ENCODE peak calls at places on chromosome 5, in four cellular contexts. One of them, this sample, is unnamed.

GRCh38 chr5:81971086-81971693 is 633 bp upstream of the ATG10 start:
- DNase-seq in PC-9: peak; percentile 1
- DNase-seq in HCT116: no peak
- DNase-seq in caudate nucleus: no peak
- DNase-seq in this sample: no peak

GRCh38 chr5:140311011-140311467 is 8.1 kb upstream of the PFDN1 start:
- DNase-seq in PC-9: no peak
- DNase-seq in HCT116: no peak
- DNase-seq in caudate nucleus: no peak
- DNase-seq in this sample: no peak

GRCh38 chr5:37111426-37112382 is 137.5 kb downstream of the CPLANE1 start:
- DNase-seq in PC-9: no peak
- DNase-seq in HCT116: no peak
- DNase-seq in caudate nucleus: no peak
- DNase-seq in this sample: no peak

GRCh38 chr5:143921525-143922311 is 109.8 kb downstream of the HMHB1 start:
- DNase-seq in PC-9: peak; percentile 37
- DNase-seq in HCT116: no peak
- DNase-seq in caudate nucleus: no peak
- DNase-seq in this sample: no peak

GRCh38 chr5:133754575-133755169 is 142.3 kb upstream of the FSTL4 start:
- DNase-seq in PC-9: peak; percentile 12
- DNase-seq in HCT116: peak; percentile 26
- DNase-seq in caudate nucleus: no peak
- DNase-seq in this sample: no peak

GRCh38 chr5:52799358-52799982 is 11.8 kb downstream of the ITGA1 start:
- DNase-seq in PC-9: peak; percentile 46
- DNase-seq in HCT116: no peak
- DNase-seq in caudate nucleus: no peak
- DNase-seq in this sample: no peak

GRCh38 chr5:96533371-96533770 is 100.3 kb upstream of the PCSK1 start:
- DNase-seq in PC-9: no peak
- DNase-seq in HCT116: no peak
- DNase-seq in caudate nucleus: no peak
- DNase-seq in this sample: no peak

GRCh38 chr5:35229076-35230042 is 928 bp downstream of the PRLR start:
- DNase-seq in PC-9: no peak
- DNase-seq in HCT116: no peak
- DNase-seq in caudate nucleus: no peak
- DNase-seq in this sample: no peak

GRCh38 chr5:40689442-40689841 is 9.7 kb downstream of the PTGER4 start:
- DNase-seq in PC-9: peak; percentile 63
- DNase-seq in HCT116: peak; percentile 93
- DNase-seq in caudate nucleus: no peak
- DNase-seq in this sample: no peak

GRCh38 chr5:443239-444151 is 519 bp downstream of the EXOC3 start:
- DNase-seq in PC-9: peak; percentile 61
- DNase-seq in HCT116: no peak
- DNase-seq in caudate nucleus: no peak
- DNase-seq in this sample: no peak

GRCh38 chr5:141935538-141935937 is 11.9 kb downstream of the DELE1 start:
- DNase-seq in PC-9: no peak
- DNase-seq in HCT116: no peak
- DNase-seq in caudate nucleus: no peak
- DNase-seq in this sample: no peak

GRCh38 chr5:179974946-179975712 is 67.4 kb upstream of the TBC1D9B start:
- DNase-seq in PC-9: peak; percentile 32
- DNase-seq in HCT116: no peak
- DNase-seq in caudate nucleus: no peak
- DNase-seq in this sample: no peak

GRCh38 chr5:30279237-30279636 is 914.2 kb upstream of the CDH6 start:
- DNase-seq in PC-9: no peak
- DNase-seq in HCT116: no peak
- DNase-seq in caudate nucleus: no peak
- DNase-seq in this sample: no peak

GRCh38 chr5:78215565-78215964 is 78.9 kb downstream of the AP3B1 start:
- DNase-seq in PC-9: no peak
- DNase-seq in HCT116: no peak
- DNase-seq in caudate nucleus: no peak
- DNase-seq in this sample: no peak

GRCh38 chr5:90529234-90529938 is at the start of gene LYSMD3:
- DNase-seq in PC-9: peak; percentile 95
- DNase-seq in HCT116: peak; percentile 92
- DNase-seq in caudate nucleus: peak; percentile 91
- DNase-seq in this sample: peak; percentile 89

GRCh38 chr5:850511-851006 is at the start of gene ZDHHC11:
- DNase-seq in PC-9: peak; percentile 92
- DNase-seq in HCT116: no peak
- DNase-seq in caudate nucleus: no peak
- DNase-seq in this sample: no peak

GRCh38 chr5:139646912-139647391 is 1.2 kb upstream of the CXXC5 start:
- DNase-seq in PC-9: no peak
- DNase-seq in HCT116: no peak
- DNase-seq in caudate nucleus: no peak
- DNase-seq in this sample: no peak

GRCh38 chr5:146047396-146047795 is 58.0 kb downstream of the PLAC8L1 start:
- DNase-seq in PC-9: peak; percentile 68
- DNase-seq in HCT116: no peak
- DNase-seq in caudate nucleus: no peak
- DNase-seq in this sample: no peak

GRCh38 chr5:135433626-135434426 is 13.3 kb downstream of the DCANP1 start:
- DNase-seq in PC-9: no peak
- DNase-seq in HCT116: no peak
- DNase-seq in caudate nucleus: no peak
- DNase-seq in this sample: no peak

GRCh38 chr5:95761771-95762680 is 30.9 kb downstream of the RHOBTB3 start:
- DNase-seq in PC-9: no peak
- DNase-seq in HCT116: no peak
- DNase-seq in caudate nucleus: no peak
- DNase-seq in this sample: no peak

GRCh38 chr5:43389679-43390329 is 22.4 kb downstream of the CCL28 start:
- DNase-seq in PC-9: peak; percentile 73
- DNase-seq in HCT116: peak; percentile 84
- DNase-seq in caudate nucleus: peak; percentile 31
- DNase-seq in this sample: no peak

GRCh38 chr5:126849101-126849678 is 72.3 kb downstream of the LMNB1 start:
- DNase-seq in PC-9: no peak
- DNase-seq in HCT116: no peak
- DNase-seq in caudate nucleus: no peak
- DNase-seq in this sample: no peak
- H3K27ac ChIP-seq in PC-9: no peak overlapping the region
- H3K27ac ChIP-seq in HCT116: no peak overlapping the region
- H3K27ac ChIP-seq in caudate nucleus: no peak overlapping the region
- H3K27ac ChIP-seq in this sample: no peak overlapping the region

DNA sequence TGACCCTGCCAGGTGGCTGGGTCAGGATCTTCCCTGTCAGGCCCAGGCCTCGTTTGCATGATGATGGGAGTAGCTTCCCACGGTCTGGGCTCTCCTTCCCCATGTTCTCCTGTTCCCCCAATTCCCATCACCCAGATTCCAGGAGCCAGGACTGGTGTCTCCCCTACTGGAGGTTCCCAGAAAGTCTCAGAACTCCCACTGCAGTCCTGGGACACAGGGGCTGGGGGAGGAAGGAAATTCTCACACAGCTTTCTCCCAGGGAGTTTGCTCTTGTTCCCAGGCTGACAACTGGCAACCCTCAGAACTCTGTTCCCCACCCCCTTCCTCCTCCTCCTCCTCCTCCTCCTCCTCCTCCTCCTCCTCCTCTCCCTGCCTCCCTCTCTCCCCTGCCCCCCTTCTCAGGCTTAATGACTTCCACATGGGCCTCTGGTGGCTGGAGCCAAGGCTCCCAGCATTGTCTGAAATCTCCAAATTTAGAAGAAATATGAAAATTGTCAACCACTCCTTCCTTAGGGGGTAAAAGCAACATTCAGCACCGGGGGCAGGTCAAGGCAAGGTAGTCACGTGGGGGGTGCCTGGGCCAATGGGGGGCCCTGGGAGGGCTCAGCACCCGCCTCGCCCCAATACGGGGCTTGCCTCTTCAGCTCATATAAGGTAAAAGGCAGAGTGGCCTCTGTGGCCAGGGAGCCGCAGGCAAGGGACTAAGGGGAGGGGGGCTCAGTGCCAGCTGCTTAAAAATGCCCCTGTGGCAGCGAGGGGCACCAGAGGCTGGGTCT is 27.3 kb upstream of the IL17B start:
- DNase-seq in PC-9: no peak
- DNase-seq in HCT116: no peak
- DNase-seq in caudate nucleus: no peak
- DNase-seq in this sample: no peak
- H3K27ac ChIP-seq in PC-9: no peak overlapping the region
- H3K27ac ChIP-seq in HCT116: no peak overlapping the region
- H3K27ac ChIP-seq in caudate nucleus: peak overlapping the region; percentile 55
- H3K27ac ChIP-seq in this sample: no peak overlapping the region

GRCh38 chr5:149387982-149388381 is 8.9 kb upstream of the IL17B start:
- DNase-seq in PC-9: no peak
- DNase-seq in HCT116: no peak
- DNase-seq in caudate nucleus: no peak
- DNase-seq in this sample: no peak

GRCh38 chr5:149383399-149383798 is 4.3 kb upstream of the IL17B start:
- DNase-seq in PC-9: no peak
- DNase-seq in HCT116: no peak
- DNase-seq in caudate nucleus: no peak
- DNase-seq in this sample: no peak

GRCh38 chr5:149387081-149387611 is 8.1 kb upstream of the IL17B start:
- DNase-seq in PC-9: no peak
- DNase-seq in HCT116: no peak
- DNase-seq in caudate nucleus: no peak
- DNase-seq in this sample: no peak

GRCh38 chr5:149388498-149389190 is 9.6 kb upstream of the IL17B start:
- DNase-seq in PC-9: no peak
- DNase-seq in HCT116: no peak
- DNase-seq in caudate nucleus: no peak
- DNase-seq in this sample: no peak

GRCh38 chr5:149386166-149386565 is 7.1 kb upstream of the IL17B start:
- DNase-seq in PC-9: no peak
- DNase-seq in HCT116: no peak
- DNase-seq in caudate nucleus: no peak
- DNase-seq in this sample: no peak
- H3K27ac ChIP-seq in PC-9: no peak overlapping the region
- H3K27ac ChIP-seq in HCT116: no peak overlapping the region
- H3K27ac ChIP-seq in caudate nucleus: no peak overlapping the region
- H3K27ac ChIP-seq in this sample: no peak overlapping the region

DNA sequence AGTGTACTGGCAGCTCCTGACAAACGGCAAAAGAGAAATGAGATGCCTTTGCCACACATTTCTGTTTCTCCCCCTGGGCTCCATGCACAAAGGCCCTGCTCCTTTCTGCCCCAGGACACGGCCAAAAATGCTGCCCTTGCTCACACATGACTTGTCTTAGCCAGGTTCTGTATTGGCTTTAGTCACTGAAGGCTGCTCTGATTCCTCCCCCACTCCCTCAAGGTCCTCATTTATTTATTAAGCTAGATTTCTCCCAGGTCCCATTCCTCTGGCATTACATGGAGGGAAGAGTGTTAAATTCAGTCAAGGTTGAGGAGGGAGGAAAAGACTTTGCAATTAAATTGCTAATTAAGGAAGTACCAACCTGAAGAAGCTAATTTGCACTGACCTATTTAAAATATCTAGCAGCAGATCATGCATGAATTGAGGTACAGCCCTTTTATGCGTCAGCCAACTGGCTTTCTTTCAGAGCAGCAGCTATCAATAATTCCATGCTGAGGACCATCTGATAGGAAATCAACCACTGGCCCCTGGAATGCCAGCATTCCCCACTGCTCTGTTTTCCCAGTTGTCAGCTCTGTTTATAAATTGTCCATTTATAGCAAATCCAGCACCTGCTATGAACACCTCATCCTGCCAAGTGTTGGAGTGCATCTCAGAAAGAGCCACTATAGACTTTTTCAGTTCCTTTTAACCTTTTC is 81.1 kb upstream of the MAP3K1 start:
- DNase-seq in PC-9: peak; percentile 28
- DNase-seq in HCT116: no peak
- DNase-seq in caudate nucleus: no peak
- DNase-seq in this sample: no peak
- H3K27ac ChIP-seq in PC-9: peak overlapping the region; percentile 22
- H3K27ac ChIP-seq in HCT116: no peak overlapping the region
- H3K27ac ChIP-seq in caudate nucleus: no peak overlapping the region
- H3K27ac ChIP-seq in this sample: no peak overlapping the region

DNA sequence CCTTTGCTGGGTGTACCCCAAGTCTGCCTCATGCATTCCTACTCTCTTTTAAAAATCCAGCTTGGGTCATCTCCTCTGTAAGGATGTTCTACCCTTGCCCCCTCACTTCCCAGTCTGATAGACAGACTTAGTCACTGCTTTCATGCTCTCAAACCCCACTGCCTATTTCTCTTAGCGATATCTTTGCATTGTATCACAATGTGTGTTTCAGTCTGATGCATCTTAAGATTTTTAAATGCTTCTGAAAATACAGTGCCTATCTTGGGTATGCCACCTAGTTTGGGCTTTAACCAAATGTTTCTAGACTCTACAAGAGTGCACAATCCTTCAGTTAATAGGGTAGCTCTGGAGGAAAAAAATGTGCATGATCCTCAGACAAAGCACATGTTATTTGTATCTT is 97.8 kb downstream of the SNX18 start:
- DNase-seq in PC-9: no peak
- DNase-seq in HCT116: no peak
- DNase-seq in caudate nucleus: no peak
- DNase-seq in this sample: no peak
- H3K27ac ChIP-seq in PC-9: no peak overlapping the region
- H3K27ac ChIP-seq in HCT116: no peak overlapping the region
- H3K27ac ChIP-seq in caudate nucleus: no peak overlapping the region
- H3K27ac ChIP-seq in this sample: no peak overlapping the region

This sample was measured in substantia nigra.